ENCODE peak calls at places on chromosomes 13 and 19, in ten cellular contexts. F is endothelial cell, U is fibroblast of mammary gland, P is choroid plexus epithelial cell, W is progenitor cell of endocrine pancreas, M is astrocyte of the spinal cord, B is lower lobe of right lung, G is left lung, C is WERI-Rb-1, S is epithelial cell of proximal tubule. T is an unnamed sample.

GRCh38 chr13:35891486-35891885 is 239.7 kb downstream of the DCLK1 start:
- DNase-seq in U (peak), C (no peak), M (no peak), W (no peak), P (no peak), B (no peak), F (no peak), S (no peak), G (no peak), T (no peak)

GRCh38 chr19:43501661-43502418 is 2.7 kb downstream of the PHLDB3 start:
- DNase-seq in W (no peak), F (peak), G (no peak), M (no peak), S (no peak), C (no peak), U (no peak), P (no peak), B (no peak), T (no peak)

GRCh38 chr19:45972081-45972943 is 1.4 kb downstream of the NOVA2 start:
- DNase-seq in B (no peak), G (peak), F (no peak), S (no peak), M (no peak), C (peak), P (no peak), W (no peak), U (no peak), T (no peak)

GRCh38 chr19:19595171-19595701 is 23.3 kb downstream of the PBX4 start:
- DNase-seq in M (peak), G (peak), S (no peak), U (peak), C (no peak), W (no peak), F (no peak), B (peak), P (peak), T (no peak)

GRCh38 chr19:43620061-43621001 is 902 bp upstream of the ZNF428 start:
- DNase-seq in B (peak), G (peak), S (no peak), C (no peak), F (no peak), W (no peak), M (no peak), U (no peak), P (no peak), T (no peak)

GRCh38 chr13:99380402-99380801 is 73.2 kb upstream of the GPR183 start:
- DNase-seq in P (no peak), M (no peak), F (no peak), U (no peak), S (no peak), G (no peak), W (no peak), B (no peak), C (no peak), T (no peak)

GRCh38 chr13:49756263-49756662 is 36.2 kb downstream of the KPNA3 start:
- DNase-seq in C (no peak), F (no peak), W (no peak), P (no peak), S (no peak), U (no peak), B (no peak), G (no peak), M (no peak), T (no peak)

GRCh38 chr19:7922841-7923205 is 2.7 kb downstream of the SNAPC2 start:
- DNase-seq in C (no peak), U (no peak), B (no peak), M (no peak), P (no peak), G (no peak), W (no peak), F (no peak), S (no peak), T (no peak)

GRCh38 chr13:49952168-49952567 is 16.0 kb upstream of the SPRYD7 start:
- DNase-seq in S (no peak), B (no peak), F (no peak), U (no peak), W (no peak), C (no peak), P (no peak), M (no peak), G (no peak), T (no peak)

GRCh38 chr13:103351035-103351828 is 285.0 kb upstream of the SLC10A2 start:
- DNase-seq in G (no peak), U (peak), W (no peak), F (no peak), P (peak), B (no peak), S (peak), M (peak), C (no peak), T (peak)

GRCh38 chr19:3977242-3978143 is 6.6 kb upstream of the DAPK3 start:
- DNase-seq in U (no peak), F (no peak), S (no peak), M (no peak), G (no peak), B (no peak), W (no peak), C (no peak), P (no peak), T (no peak)

GRCh38 chr19:11539495-11540365 is 1.1 kb downstream of the CNN1 start:
- DNase-seq in C (peak), M (no peak), G (no peak), B (no peak), S (no peak), U (no peak), F (no peak), W (no peak), P (peak), T (peak)

GRCh38 chr13:68697551-68697950 is 1410.1 kb upstream of the ATXN8OS start:
- DNase-seq in F (no peak), U (no peak), M (peak), S (no peak), B (no peak), W (no peak), G (no peak), P (no peak), C (peak), T (no peak)

GRCh38 chr19:46998445-46999142 is 21.0 kb upstream of the NPAS1 start:
- DNase-seq in M (no peak), W (no peak), U (peak), F (no peak), C (no peak), B (no peak), S (no peak), P (no peak), G (no peak), T (no peak)

GRCh38 chr13:37769078-37769477 is 100.5 kb downstream of the TRPC4 start:
- DNase-seq in S (no peak), P (no peak), C (no peak), W (no peak), G (no peak), B (no peak), M (no peak), F (no peak), U (no peak), T (no peak)

GRCh38 chr19:54096642-54097106 is 3.9 kb downstream of the OSCAR start:
- DNase-seq in P (peak), M (peak), U (peak), G (peak), W (no peak), F (no peak), B (no peak), C (no peak), S (no peak), T (no peak)

GRCh38 chr13:93558637-93559036 is 332.0 kb downstream of the GPC6 start:
- DNase-seq in S (no peak), B (no peak), U (peak), M (peak), G (no peak), C (no peak), W (no peak), F (no peak), P (no peak), T (no peak)

GRCh38 chr19:42419309-42419708 is 7.9 kb downstream of the LIPE start:
- DNase-seq in G (no peak), W (no peak), U (no peak), C (no peak), M (no peak), S (no peak), F (no peak), P (no peak), B (no peak), T (no peak)

GRCh38 chr19:48858984-48859710 is 9.3 kb downstream of the PLEKHA4 start:
- DNase-seq in F (no peak), S (no peak), G (peak), M (no peak), C (no peak), P (no peak), U (no peak), W (no peak), B (peak), T (no peak)

GRCh38 chr13:29589234-29589633 is 6.3 kb downstream of the SLC7A1 start:
- DNase-seq in S (no peak), F (no peak), C (no peak), P (peak), U (peak), B (no peak), W (no peak), M (peak), G (no peak), T (no peak)

GRCh38 chr13:52737451-52737850 is 2.2 kb downstream of the CNMD start:
- DNase-seq in F (no peak), C (no peak), W (no peak), B (no peak), U (no peak), G (no peak), S (no peak), P (no peak), M (no peak), T (no peak)

GRCh38 chr13:45367358-45367757 is 26.4 kb upstream of the TPT1 start:
- DNase-seq in W (no peak), U (peak), C (no peak), P (peak), B (peak), S (peak), M (peak), G (peak), F (no peak), T (no peak)

GRCh38 chr19:11560404-11560988 is 1.5 kb upstream of the ELOF1 start:
- DNase-seq in G (no peak), M (peak), P (peak), C (peak), W (peak), U (peak), S (peak), B (no peak), F (peak), T (no peak)

GRCh38 chr19:46907880-46908279 is 47.1 kb downstream of the ARHGAP35 start:
- DNase-seq in G (no peak), C (no peak), U (no peak), B (no peak), S (no peak), W (no peak), M (no peak), P (no peak), F (no peak), T (no peak)

GRCh38 chr19:39506944-39507714 is 7.8 kb upstream of the SELENOV start:
- DNase-seq in G (no peak), F (peak), C (peak), S (no peak), P (peak), U (peak), W (peak), B (no peak), M (peak), T (peak)

GRCh38 chr19:29495091-29495490 is 30.7 kb upstream of the VSTM2B start:
- DNase-seq in W (no peak), M (no peak), G (peak), F (no peak), S (no peak), P (no peak), C (no peak), B (peak), U (no peak), T (no peak)

GRCh38 chr13:112702341-112702982 is 12.6 kb downstream of the ATP11A start:
- DNase-seq in W (no peak), B (peak), S (no peak), U (no peak), F (no peak), P (no peak), M (no peak), G (peak), C (no peak), T (no peak)

GRCh38 chr19:47601180-47601904 is 7.6 kb upstream of the BICRA start:
- DNase-seq in B (no peak), W (no peak), U (no peak), M (no peak), F (no peak), G (peak), C (no peak), P (no peak), S (no peak), T (no peak)

GRCh38 chr19:38012290-38012689 is 105.3 kb downstream of the SIPA1L3 start:
- DNase-seq in S (no peak), B (no peak), W (no peak), M (no peak), U (no peak), C (no peak), F (no peak), P (no peak), G (no peak), T (no peak)

GRCh38 chr19:46824887-46825730 is 25.5 kb downstream of the AP2S1 start:
- DNase-seq in B (peak), F (no peak), M (no peak), C (no peak), U (peak), G (no peak), W (no peak), P (peak), S (no peak), T (no peak)

GRCh38 chr13:59744747-59745394 is 418.9 kb downstream of the DIAPH3 start:
- DNase-seq in G (no peak), M (peak), B (no peak), F (no peak), C (no peak), P (peak), U (no peak), S (no peak), W (no peak), T (no peak)

GRCh38 chr19:49359851-49360845 is 2.1 kb downstream of the TEAD2 start:
- DNase-seq in S (no peak), W (no peak), B (no peak), M (no peak), F (no peak), U (no peak), C (no peak), P (no peak), G (no peak), T (no peak)

GRCh38 chr19:18280247-18281081 is 958 bp downstream of the JUND start:
- DNase-seq in M (peak), P (peak), C (peak), S (no peak), B (peak), G (peak), W (peak), F (peak), U (peak), T (peak)

GRCh38 chr13:111153279-111153976 is 38.3 kb downstream of the ARHGEF7 start:
- DNase-seq in P (peak), S (no peak), G (peak), B (peak), U (peak), C (peak), M (peak), F (peak), W (peak), T (peak)
- TF ChIP-seq CTCF in P (peak), S (peak), G (no peak), B (peak), U (peak), C (no peak), M (peak), F (no peak), W (peak), T (no peak)

GRCh38 chr19:16325161-16325527 is 518 bp downstream of the KLF2 start:
- DNase-seq in W (peak), F (peak), C (peak), G (peak), P (no peak), B (peak), S (no peak), M (no peak), U (no peak), T (no peak)
- TF ChIP-seq CTCF in W (peak), F (no peak), C (peak), G (no peak), P (peak), B (no peak), S (no peak), M (no peak), U (no peak), T (no peak)

GRCh38 chr13:102142473-102142826 is 259.4 kb downstream of the FGF14 start:
- DNase-seq in G (no peak), S (no peak), P (no peak), W (no peak), C (no peak), U (no peak), M (no peak), F (no peak), B (no peak), T (no peak)

GRCh38 chr13:102145750-102146149 is 256.1 kb downstream of the FGF14 start:
- DNase-seq in S (no peak), C (no peak), W (no peak), U (no peak), P (no peak), B (no peak), G (no peak), F (no peak), M (no peak), T (no peak)

GRCh38 chr13:102138635-102139225 is 263.1 kb downstream of the FGF14 start:
- DNase-seq in P (peak), S (no peak), C (no peak), M (no peak), U (peak), B (no peak), W (no peak), G (no peak), F (no peak), T (no peak)

GRCh38 chr13:102139626-102140025 is 262.2 kb downstream of the FGF14 start:
- DNase-seq in P (no peak), W (no peak), M (no peak), C (no peak), G (no peak), S (no peak), F (no peak), B (no peak), U (no peak), T (no peak)

GRCh38 chr13:102141625-102142472 is 260.0 kb downstream of the FGF14 start:
- DNase-seq in P (peak), F (no peak), W (no peak), M (peak), S (no peak), U (peak), B (no peak), G (no peak), C (no peak), T (no peak)
- TF ChIP-seq CTCF in P (peak), F (peak), W (peak), M (peak), S (peak), U (peak), B (peak), G (peak), C (peak), T (peak)

GRCh38 chr13:25660996-25661395 is 289.2 kb downstream of the ATP8A2 start:
- DNase-seq in F (no peak), G (no peak), B (no peak), W (no peak), S (no peak), M (no peak), P (no peak), C (no peak), U (no peak), T (no peak)

GRCh38 chr13:25654332-25654731 is 282.6 kb downstream of the ATP8A2 start:
- DNase-seq in P (no peak), B (no peak), G (no peak), U (no peak), C (no peak), M (no peak), S (no peak), F (no peak), W (no peak), T (no peak)

GRCh38 chr13:25657062-25657588 is 285.4 kb downstream of the ATP8A2 start:
- DNase-seq in G (no peak), C (no peak), M (no peak), S (no peak), B (no peak), F (no peak), W (no peak), P (no peak), U (no peak), T (no peak)

GRCh38 chr13:25662516-25662915 is 290.7 kb downstream of the ATP8A2 start:
- DNase-seq in P (no peak), F (no peak), W (no peak), C (no peak), B (no peak), S (no peak), G (no peak), U (no peak), M (no peak), T (no peak)

DNA sequence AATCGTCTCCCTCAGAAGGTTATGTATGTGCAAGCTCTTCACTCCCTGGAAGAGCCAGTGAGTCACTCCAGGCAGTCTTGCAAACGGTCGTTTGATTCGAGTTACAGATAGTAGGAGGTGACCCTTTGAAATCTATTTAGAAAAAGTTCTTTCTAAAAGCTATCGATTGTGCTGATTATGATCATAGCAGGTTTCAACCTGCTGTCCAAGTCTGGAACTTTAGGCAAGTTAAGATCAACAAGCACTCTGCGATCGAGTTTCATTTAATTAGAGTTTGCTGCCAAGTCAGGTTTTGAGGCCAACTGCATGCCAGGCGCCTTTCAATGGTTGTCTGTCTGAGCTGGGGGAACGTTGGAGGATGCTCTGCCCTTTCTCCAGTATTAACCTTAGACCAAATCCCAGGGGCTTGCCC is 287.3 kb downstream of the ATP8A2 start:
- DNase-seq in U (no peak), B (no peak), G (no peak), M (no peak), P (peak), F (no peak), C (no peak), W (no peak), S (no peak), T (no peak)
- TF ChIP-seq CTCF in U (no peak), B (no peak), G (no peak), M (no peak), P (no peak), F (no peak), C (no peak), W (no peak), S (no peak), T (peak)

GRCh38 chr19:2167896-2168618 is 4.3 kb downstream of the DOT1L start:
- DNase-seq in W (no peak), G (peak), P (peak), F (no peak), U (peak), B (peak), S (no peak), C (peak), M (peak), T (no peak)

GRCh38 chr19:2170219-2170618 is 6.5 kb downstream of the DOT1L start:
- DNase-seq in F (no peak), M (no peak), C (no peak), W (no peak), P (no peak), S (no peak), G (no peak), B (no peak), U (no peak), T (no peak)

GRCh38 chr19:2168619-2169424 is 5.1 kb downstream of the DOT1L start:
- DNase-seq in P (peak), U (peak), S (peak), M (peak), F (no peak), B (peak), G (peak), W (peak), C (peak), T (no peak)

GRCh38 chr19:2164020-2164988 is 571 bp downstream of the DOT1L start:
- DNase-seq in F (peak), M (no peak), B (no peak), C (no peak), P (no peak), W (peak), G (peak), S (no peak), U (no peak), T (peak)

GRCh38 chr19:2166741-2167738 is 3.3 kb downstream of the DOT1L start:
- DNase-seq in S (no peak), W (no peak), F (no peak), G (peak), C (no peak), B (peak), P (no peak), U (peak), M (peak), T (no peak)
- TF ChIP-seq CTCF in S (no peak), W (no peak), F (no peak), G (no peak), C (no peak), B (no peak), P (no peak), U (no peak), M (no peak), T (no peak)

GRCh38 chr13:113758651-113759524 is at the start of gene TMEM255B:
- DNase-seq in S (no peak), M (peak), F (peak), B (peak), P (peak), W (peak), G (peak), C (peak), U (peak), T (peak)
- TF ChIP-seq CTCF in S (peak), M (peak), F (no peak), B (peak), P (no peak), W (peak), G (no peak), C (peak), U (no peak), T (no peak)

DNA sequence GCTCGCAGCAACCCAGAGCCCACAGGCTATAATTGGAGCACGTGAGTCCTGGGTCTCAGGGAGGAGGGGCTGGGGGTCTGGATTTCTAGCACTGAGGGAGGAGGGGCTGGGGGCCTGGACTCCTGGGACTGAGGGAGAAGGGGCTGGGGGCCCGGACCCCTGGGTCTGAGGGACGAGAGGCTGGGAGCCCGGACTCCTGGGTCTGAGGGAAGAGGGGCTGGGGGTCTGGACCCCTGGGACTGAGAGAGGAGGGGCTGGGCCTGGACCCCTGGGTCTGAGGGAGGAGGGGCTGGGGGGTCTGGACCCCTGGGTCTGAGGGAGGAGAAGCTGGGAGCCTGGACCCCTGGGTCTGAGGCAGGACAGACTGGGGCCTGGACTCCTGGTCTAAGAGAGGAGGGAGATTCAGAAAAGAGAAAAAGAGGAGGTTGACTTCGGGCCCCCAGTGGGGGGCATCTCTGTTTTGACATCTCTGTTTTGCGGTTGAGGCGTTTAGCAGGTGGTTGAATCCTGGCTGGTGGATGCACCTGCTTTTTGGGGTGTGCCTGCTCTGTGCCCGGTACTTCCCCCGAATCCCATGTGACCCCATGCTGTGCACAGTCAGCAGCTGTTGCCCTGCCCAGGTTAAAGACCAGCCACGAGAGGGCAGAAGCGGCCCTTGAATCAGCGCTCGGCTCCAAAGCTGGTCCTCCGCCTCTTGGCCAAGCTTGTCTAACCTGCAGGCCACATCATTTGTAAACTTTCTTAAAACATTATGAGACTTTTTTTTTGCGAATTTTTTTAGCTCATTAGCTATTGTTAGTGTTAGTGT is 10.5 kb downstream of the PVR start:
- DNase-seq in M (peak), F (peak), G (peak), S (no peak), C (peak), B (peak), U (peak), P (peak), W (peak), T (no peak)
- TF ChIP-seq CTCF in M (peak), F (no peak), G (peak), S (peak), C (peak), B (peak), U (peak), P (peak), W (peak), T (no peak)

T was measured in mesothelial cell of epicardium.